ENCODE peak calls at places on chromosomes 4 and X, in eight cellular contexts. Z, P, O, N, U, B, D and K are unnamed samples.

GRCh38 chr4:40335508-40335860 is 351 bp downstream of the CHRNA9 start:
- DNase-seq in Z (no peak), B (no peak), U (no peak), P (no peak), D (no peak), N (no peak), O (no peak), K (no peak)

GRCh38 chr4:188032170-188032569 is 36.6 kb downstream of the ZFP42 start:
- DNase-seq in D (no peak), Z (no peak), O (no peak), N (no peak), P (no peak), U (no peak), B (peak), K (no peak)

GRCh38 chrX:15087747-15088146 is 182.1 kb downstream of the ASB9 start:
- DNase-seq in O (no peak), Z (no peak), N (no peak), D (no peak), B (no peak), P (no peak), U (no peak), K (no peak)

GRCh38 chr4:59380841-59381366 is 1819.2 kb upstream of the ADGRL3 start:
- DNase-seq in P (no peak), U (no peak), D (no peak), N (no peak), Z (no peak), B (no peak), O (no peak), K (no peak)

GRCh38 chr4:40227284-40227683 is 30.5 kb downstream of the RHOH start:
- DNase-seq in B (no peak), N (no peak), Z (no peak), P (no peak), D (no peak), O (no peak), U (no peak), K (no peak)

GRCh38 chr4:182142146-182143085 is 100.8 kb upstream of the TENM3 start:
- DNase-seq in B (peak), U (peak), O (no peak), D (peak), N (no peak), Z (no peak), P (no peak), K (no peak)

GRCh38 chrX:14528629-14529287 is 578 bp upstream of the GLRA2 start:
- DNase-seq in B (peak), D (peak), U (peak), P (peak), N (peak), Z (no peak), O (peak), K (no peak)

GRCh38 chrX:139720136-139720535 is 12.2 kb upstream of the MCF2 start:
- DNase-seq in P (no peak), Z (no peak), O (no peak), D (peak), U (peak), B (no peak), N (no peak), K (peak)

GRCh38 chr4:119750771-119751170 is 122.2 kb upstream of the PDE5A start:
- DNase-seq in N (no peak), Z (no peak), B (no peak), D (no peak), P (peak), O (no peak), U (no peak), K (no peak)

GRCh38 chr4:94349193-94349592 is 6.6 kb upstream of the HPGDS start:
- DNase-seq in B (no peak), U (no peak), D (peak), N (no peak), Z (no peak), O (no peak), P (peak), K (no peak)

GRCh38 chr4:20248155-20248558 is 3.5 kb upstream of the SLIT2 start:
- DNase-seq in P (peak), B (no peak), N (no peak), O (no peak), D (peak), Z (no peak), U (peak), K (peak)

GRCh38 chrX:20517565-20517964 is 250.9 kb upstream of the RPS6KA3 start:
- DNase-seq in O (no peak), D (peak), Z (no peak), B (no peak), P (peak), N (no peak), U (no peak), K (no peak)

GRCh38 chr4:1695913-1696312 is 11.8 kb upstream of the FAM53A start:
- DNase-seq in N (no peak), Z (no peak), D (no peak), P (no peak), O (no peak), B (no peak), U (no peak), K (no peak)

GRCh38 chr4:81412941-81413488 is 58.7 kb downstream of the RASGEF1B start:
- DNase-seq in U (no peak), B (no peak), Z (no peak), D (no peak), O (no peak), N (no peak), P (no peak), K (no peak)

GRCh38 chr4:90536408-90536807 is 409.2 kb downstream of the CCSER1 start:
- DNase-seq in N (no peak), U (no peak), Z (no peak), O (no peak), P (no peak), B (no peak), D (no peak), K (no peak)

GRCh38 chr4:159071178-159071968 is 31.5 kb upstream of the RAPGEF2 start:
- DNase-seq in U (no peak), Z (no peak), D (peak), O (no peak), N (no peak), B (no peak), P (no peak), K (no peak)

GRCh38 chr4:54315561-54315960 is 86.5 kb downstream of the PDGFRA start:
- DNase-seq in D (no peak), Z (peak), P (no peak), B (no peak), U (no peak), N (no peak), O (no peak), K (no peak)

GRCh38 chr4:138407329-138407728 is 165.2 kb upstream of the SLC7A11 start:
- DNase-seq in U (no peak), N (no peak), P (no peak), B (no peak), Z (no peak), O (no peak), D (no peak), K (no peak)

GRCh38 chr4:22434895-22435294 is 81.0 kb downstream of the ADGRA3 start:
- DNase-seq in P (peak), O (no peak), U (peak), Z (no peak), B (peak), N (no peak), D (peak), K (peak)

GRCh38 chr4:144547678-144548298 is 98.2 kb upstream of the HHIP start:
- DNase-seq in B (no peak), D (no peak), N (no peak), Z (no peak), O (no peak), P (no peak), U (no peak), K (no peak)

GRCh38 chrX:151397741-151398070 is 700 bp downstream of the VMA21 start:
- DNase-seq in D (peak), P (no peak), N (no peak), U (no peak), O (no peak), B (no peak), Z (peak), K (no peak)

GRCh38 chrX:140912606-140913005 is 89.8 kb upstream of the SPANXB1 start:
- DNase-seq in P (no peak), O (no peak), Z (no peak), B (no peak), N (no peak), D (no peak), U (no peak), K (no peak)

DNA sequence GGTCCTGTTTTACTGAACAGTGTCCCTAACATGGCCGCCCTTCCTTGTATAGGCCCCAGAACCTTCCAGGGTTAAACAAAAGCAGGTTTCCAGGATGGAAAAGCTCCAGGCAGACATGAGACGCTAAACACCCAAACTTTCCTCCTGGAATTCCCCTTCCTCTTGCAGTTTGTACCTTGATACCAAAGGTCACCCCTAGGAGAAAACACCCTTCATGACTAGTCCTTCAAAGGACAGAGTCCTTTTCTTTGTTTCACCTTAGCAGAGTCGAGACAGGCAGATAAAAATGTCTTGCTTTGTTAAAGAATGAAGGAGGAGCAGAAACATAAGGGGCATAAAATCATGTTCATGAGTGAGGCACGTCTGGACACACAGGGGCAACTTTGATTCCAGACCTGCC is 247.5 kb downstream of the BCOR start:
- DNase-seq in N (no peak), D (no peak), U (no peak), Z (no peak), O (no peak), B (no peak), P (no peak), K (no peak)
- TF ChIP-seq CTCF in N (no peak), D (no peak), U (no peak), Z (no peak), O (no peak), B (no peak), P (no peak), K (no peak)

GRCh38 chr4:129213692-129214091 is 117.7 kb downstream of the C4orf33 start:
- DNase-seq in D (no peak), Z (no peak), P (no peak), B (no peak), O (no peak), N (no peak), U (no peak), K (no peak)

GRCh38 chr4:129218897-129219296 is 122.9 kb downstream of the C4orf33 start:
- DNase-seq in Z (no peak), N (no peak), B (no peak), U (no peak), D (no peak), P (no peak), O (no peak), K (no peak)

GRCh38 chr4:129220254-129220653 is 124.3 kb downstream of the C4orf33 start:
- DNase-seq in D (no peak), Z (no peak), P (no peak), O (no peak), B (no peak), U (no peak), N (no peak), K (no peak)

GRCh38 chr4:129223955-129224354 is 128.0 kb downstream of the C4orf33 start:
- DNase-seq in P (no peak), Z (no peak), B (no peak), U (no peak), N (no peak), D (no peak), O (no peak), K (no peak)

DNA sequence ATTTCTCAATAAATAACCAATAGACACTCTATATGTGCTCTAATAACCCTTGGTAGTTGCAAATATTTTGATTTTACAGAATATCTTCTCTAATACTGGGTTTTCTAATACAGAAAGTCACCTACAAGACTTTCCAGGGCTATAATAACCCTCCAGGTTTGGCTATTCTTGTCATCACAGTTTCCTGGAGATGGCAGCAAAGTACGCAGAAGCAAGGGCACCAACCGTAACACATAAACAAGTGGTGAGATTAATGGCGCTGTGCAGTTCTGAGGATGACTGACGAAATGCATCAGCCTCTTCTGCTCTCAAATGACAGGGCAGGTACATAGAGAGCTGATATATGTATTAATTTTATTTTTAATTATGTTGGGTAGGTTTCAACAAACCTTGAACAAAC is 122.4 kb downstream of the C4orf33 start:
- DNase-seq in P (no peak), N (no peak), D (peak), Z (no peak), O (no peak), B (no peak), U (no peak), K (no peak)
- TF ChIP-seq CTCF in P (no peak), N (no peak), D (peak), Z (no peak), O (no peak), B (no peak), U (no peak), K (no peak)

GRCh38 chrX:41145920-41146608 is 60.8 kb downstream of the USP9X start:
- DNase-seq in O (no peak), Z (no peak), D (peak), N (no peak), B (no peak), U (no peak), P (peak), K (peak)
- TF ChIP-seq CTCF in O (no peak), Z (no peak), D (no peak), N (no peak), B (no peak), U (no peak), P (peak), K (no peak)

GRCh38 chr4:101191302-101192098 is 155.8 kb downstream of the PPP3CA start:
- DNase-seq in U (peak), O (peak), P (peak), Z (no peak), D (peak), B (no peak), N (no peak), K (peak)
- TF ChIP-seq CTCF in U (no peak), O (no peak), P (no peak), Z (no peak), D (no peak), B (no peak), N (no peak), K (no peak)

DNA sequence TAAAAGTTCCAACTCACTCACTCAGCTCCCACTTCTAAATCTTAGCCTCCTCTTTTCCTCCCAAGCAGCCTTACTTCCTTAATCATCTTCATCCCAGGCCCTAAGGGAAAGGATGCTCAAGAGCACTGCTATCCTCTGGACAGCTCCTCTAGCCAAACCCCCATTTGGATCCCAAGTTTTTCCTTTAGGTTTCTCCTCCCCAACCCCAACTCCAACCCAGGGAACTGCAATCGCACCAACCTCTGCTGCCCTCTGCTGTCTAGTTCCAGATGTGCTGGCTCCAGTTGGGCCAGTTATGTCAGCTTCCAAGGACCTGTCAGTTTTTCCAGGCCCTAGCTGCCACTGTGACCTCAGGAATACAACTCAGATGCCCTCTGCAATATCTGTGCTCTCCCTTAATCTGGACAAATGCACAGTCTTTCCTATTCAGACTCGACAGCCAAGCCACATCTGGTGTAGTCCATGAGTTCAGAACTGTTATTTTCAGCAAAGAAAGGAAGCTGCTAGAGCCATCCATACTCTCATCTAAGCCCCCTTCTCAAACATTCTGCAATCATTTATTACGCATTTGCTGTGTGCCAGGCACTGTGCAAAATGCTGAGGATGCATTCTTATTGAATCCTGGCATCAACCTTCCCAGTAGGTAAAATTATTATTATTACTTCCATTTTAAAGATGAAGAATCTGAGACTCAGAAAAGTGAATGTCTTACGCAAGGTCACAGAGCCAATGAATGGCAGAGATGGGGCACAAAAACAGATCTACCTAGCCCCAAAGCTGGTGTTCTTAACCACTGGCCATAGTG is 12.3 kb upstream of the XPNPEP2 start:
- DNase-seq in B (peak), U (peak), D (peak), O (peak), Z (no peak), P (no peak), N (no peak), K (no peak)
- TF ChIP-seq CTCF in B (peak), U (peak), D (peak), O (peak), Z (peak), P (peak), N (peak), K (peak)

GRCh38 chrX:137151403-137151802 is 117.6 kb upstream of the GPR101 start:
- DNase-seq in B (no peak), U (no peak), Z (no peak), O (no peak), N (no peak), D (no peak), P (no peak), K (no peak)
- TF ChIP-seq CTCF in B (no peak), U (no peak), Z (no peak), O (no peak), N (no peak), D (no peak), P (no peak), K (no peak)

DNA sequence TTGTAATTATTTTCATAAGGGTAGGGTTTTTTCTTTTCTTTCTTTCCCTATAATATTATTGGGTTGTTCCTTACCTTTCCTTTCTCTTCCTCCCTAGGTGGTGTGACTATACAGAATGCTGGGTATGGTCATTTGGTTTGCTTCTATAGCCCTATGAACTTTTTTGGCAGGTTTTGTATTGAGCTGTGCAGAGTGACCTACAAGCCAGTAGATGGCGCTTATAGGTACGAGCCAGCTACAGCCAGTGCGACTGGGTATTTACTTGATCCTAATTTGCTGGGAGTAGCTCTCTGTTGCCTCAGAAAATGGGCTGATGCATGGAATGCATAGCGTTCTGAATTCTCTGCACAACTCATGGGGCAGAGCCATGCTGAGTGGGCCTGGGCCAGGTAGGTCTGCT is 423.3 kb downstream of the MAGEE1 start:
- DNase-seq in D (no peak), B (no peak), P (no peak), Z (no peak), O (no peak), N (no peak), U (no peak), K (no peak)
- TF ChIP-seq CTCF in D (no peak), B (no peak), P (peak), Z (no peak), O (no peak), N (no peak), U (no peak), K (no peak)

GRCh38 chr4:88610771-88611170 is 18.5 kb downstream of the HERC3 start:
- DNase-seq in O (peak), Z (no peak), U (no peak), N (no peak), P (no peak), B (no peak), D (peak), K (no peak)

GRCh38 chr4:88609387-88609786 is 17.1 kb downstream of the HERC3 start:
- DNase-seq in Z (no peak), B (no peak), O (no peak), N (no peak), P (no peak), D (no peak), U (no peak), K (no peak)

GRCh38 chr4:88604978-88605678 is 12.8 kb downstream of the HERC3 start:
- DNase-seq in U (no peak), N (no peak), O (no peak), D (no peak), Z (no peak), B (no peak), P (no peak), K (no peak)

GRCh38 chr4:88605744-88606143 is 13.5 kb downstream of the HERC3 start:
- DNase-seq in B (no peak), N (no peak), Z (no peak), D (no peak), U (no peak), O (no peak), P (no peak), K (no peak)

DNA sequence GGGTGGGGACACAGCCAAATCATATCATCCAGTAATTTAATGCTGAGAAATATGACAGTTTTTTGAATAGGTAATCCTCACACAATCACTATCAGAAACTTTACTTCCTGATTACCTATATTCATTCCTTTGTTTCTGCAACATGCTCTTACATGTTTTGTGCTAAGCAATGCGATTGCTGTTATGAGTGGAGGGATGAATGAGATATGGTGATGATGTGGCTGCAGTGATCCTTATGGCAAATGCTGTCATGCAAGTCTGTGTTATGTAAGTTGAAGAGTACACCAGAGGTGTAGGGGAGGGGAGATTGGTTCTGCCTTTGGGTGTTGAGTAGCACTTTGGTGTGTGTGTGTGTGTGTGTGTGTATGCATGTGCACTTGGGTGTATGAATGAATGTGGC is 14.6 kb downstream of the HERC3 start:
- DNase-seq in D (no peak), B (no peak), P (no peak), Z (no peak), O (no peak), U (no peak), N (no peak), K (no peak)
- TF ChIP-seq CTCF in D (no peak), B (no peak), P (no peak), Z (no peak), O (no peak), U (no peak), N (no peak), K (no peak)